ENCODE peak calls at places on chromosomes 5 and 9, in six cellular contexts. One of them, this sample, is unnamed.

GRCh38 chr5:83197326-83197725 is 120.0 kb downstream of the XRCC4 start:
- DNase-seq in SJSA1: no peak
- DNase-seq in CD8-positive, alpha-beta memory T cell: no peak
- DNase-seq in pancreas: no peak
- DNase-seq in psoas muscle: no peak
- DNase-seq in naive thymus-derived CD4-positive, alpha-beta T cell: no peak
- DNase-seq in this sample: no peak

GRCh38 chr5:10481241-10481932 is 39.7 kb downstream of the ROPN1L start:
- DNase-seq in SJSA1: no peak
- DNase-seq in CD8-positive, alpha-beta memory T cell: no peak
- DNase-seq in pancreas: no peak
- DNase-seq in psoas muscle: no peak
- DNase-seq in naive thymus-derived CD4-positive, alpha-beta T cell: no peak
- DNase-seq in this sample: no peak

GRCh38 chr9:4680750-4681149 is 1.4 kb downstream of the CDC37L1 start:
- DNase-seq in SJSA1: no peak
- DNase-seq in CD8-positive, alpha-beta memory T cell: no peak
- DNase-seq in pancreas: no peak
- DNase-seq in psoas muscle: no peak
- DNase-seq in naive thymus-derived CD4-positive, alpha-beta T cell: no peak
- DNase-seq in this sample: no peak

GRCh38 chr9:89811896-89812450 is 207.2 kb downstream of the GADD45G start:
- DNase-seq in SJSA1: no peak
- DNase-seq in CD8-positive, alpha-beta memory T cell: no peak
- DNase-seq in pancreas: no peak
- DNase-seq in psoas muscle: no peak
- DNase-seq in naive thymus-derived CD4-positive, alpha-beta T cell: no peak
- DNase-seq in this sample: peak; percentile 8

GRCh38 chr5:58330781-58331180 is 129.1 kb downstream of the PLK2 start:
- DNase-seq in SJSA1: no peak
- DNase-seq in CD8-positive, alpha-beta memory T cell: no peak
- DNase-seq in pancreas: no peak
- DNase-seq in psoas muscle: no peak
- DNase-seq in naive thymus-derived CD4-positive, alpha-beta T cell: no peak
- DNase-seq in this sample: no peak

GRCh38 chr9:73647560-73647959 is 495.9 kb downstream of the ANXA1 start:
- DNase-seq in SJSA1: no peak
- DNase-seq in CD8-positive, alpha-beta memory T cell: no peak
- DNase-seq in pancreas: no peak
- DNase-seq in psoas muscle: no peak
- DNase-seq in naive thymus-derived CD4-positive, alpha-beta T cell: no peak
- DNase-seq in this sample: no peak

GRCh38 chr5:55993013-55993412 is 1.8 kb downstream of the IL6ST start:
- DNase-seq in SJSA1: no peak
- DNase-seq in CD8-positive, alpha-beta memory T cell: no peak
- DNase-seq in pancreas: no peak
- DNase-seq in psoas muscle: no peak
- DNase-seq in naive thymus-derived CD4-positive, alpha-beta T cell: no peak
- DNase-seq in this sample: peak; percentile 29

GRCh38 chr9:71793386-71794105 is 25.2 kb upstream of the CEMIP2 start:
- DNase-seq in SJSA1: peak; percentile 42
- DNase-seq in CD8-positive, alpha-beta memory T cell: no peak
- DNase-seq in pancreas: no peak
- DNase-seq in psoas muscle: no peak
- DNase-seq in naive thymus-derived CD4-positive, alpha-beta T cell: no peak
- DNase-seq in this sample: no peak

GRCh38 chr5:108109059-108109458 is 272.8 kb downstream of the FBXL17 start:
- DNase-seq in SJSA1: no peak
- DNase-seq in CD8-positive, alpha-beta memory T cell: no peak
- DNase-seq in pancreas: no peak
- DNase-seq in psoas muscle: no peak
- DNase-seq in naive thymus-derived CD4-positive, alpha-beta T cell: no peak
- DNase-seq in this sample: no peak

GRCh38 chr9:132828201-132828770 is 49.8 kb downstream of the AK8 start:
- DNase-seq in SJSA1: no peak
- DNase-seq in CD8-positive, alpha-beta memory T cell: no peak
- DNase-seq in pancreas: no peak
- DNase-seq in psoas muscle: no peak
- DNase-seq in naive thymus-derived CD4-positive, alpha-beta T cell: no peak
- DNase-seq in this sample: no peak

GRCh38 chr5:87722286-87722685 is 309.6 kb upstream of the CCNH start:
- DNase-seq in SJSA1: peak; percentile 71
- DNase-seq in CD8-positive, alpha-beta memory T cell: no peak
- DNase-seq in pancreas: no peak
- DNase-seq in psoas muscle: no peak
- DNase-seq in naive thymus-derived CD4-positive, alpha-beta T cell: no peak
- DNase-seq in this sample: no peak

GRCh38 chr9:88161144-88161543 is 22.9 kb upstream of the SPATA31C2 start:
- DNase-seq in SJSA1: no peak
- DNase-seq in CD8-positive, alpha-beta memory T cell: no peak
- DNase-seq in pancreas: no peak
- DNase-seq in psoas muscle: no peak
- DNase-seq in naive thymus-derived CD4-positive, alpha-beta T cell: no peak
- DNase-seq in this sample: no peak

GRCh38 chr9:122197334-122197872 is 31.4 kb downstream of the LHX6 start:
- DNase-seq in SJSA1: no peak
- DNase-seq in CD8-positive, alpha-beta memory T cell: no peak
- DNase-seq in pancreas: no peak
- DNase-seq in psoas muscle: no peak
- DNase-seq in naive thymus-derived CD4-positive, alpha-beta T cell: no peak
- DNase-seq in this sample: no peak

GRCh38 chr9:12798066-12798770 is 23.4 kb downstream of the LURAP1L start:
- DNase-seq in SJSA1: no peak
- DNase-seq in CD8-positive, alpha-beta memory T cell: no peak
- DNase-seq in pancreas: no peak
- DNase-seq in psoas muscle: no peak
- DNase-seq in naive thymus-derived CD4-positive, alpha-beta T cell: no peak
- DNase-seq in this sample: no peak

GRCh38 chr9:72046593-72047456 is 13.6 kb downstream of the C9orf57 start:
- DNase-seq in SJSA1: no peak
- DNase-seq in CD8-positive, alpha-beta memory T cell: no peak
- DNase-seq in pancreas: no peak
- DNase-seq in psoas muscle: no peak
- DNase-seq in naive thymus-derived CD4-positive, alpha-beta T cell: no peak
- DNase-seq in this sample: no peak

GRCh38 chr5:144017119-144017518 is 153.3 kb downstream of the YIPF5 start:
- DNase-seq in SJSA1: no peak
- DNase-seq in CD8-positive, alpha-beta memory T cell: no peak
- DNase-seq in pancreas: no peak
- DNase-seq in psoas muscle: no peak
- DNase-seq in naive thymus-derived CD4-positive, alpha-beta T cell: no peak
- DNase-seq in this sample: no peak

GRCh38 chr9:38010918-38011704 is 57.9 kb downstream of the SHB start:
- DNase-seq in SJSA1: no peak
- DNase-seq in CD8-positive, alpha-beta memory T cell: no peak
- DNase-seq in pancreas: no peak
- DNase-seq in psoas muscle: no peak
- DNase-seq in naive thymus-derived CD4-positive, alpha-beta T cell: no peak
- DNase-seq in this sample: no peak

GRCh38 chr9:38009990-38010389 is 59.0 kb downstream of the SHB start:
- DNase-seq in SJSA1: no peak
- DNase-seq in CD8-positive, alpha-beta memory T cell: no peak
- DNase-seq in pancreas: no peak
- DNase-seq in psoas muscle: no peak
- DNase-seq in naive thymus-derived CD4-positive, alpha-beta T cell: no peak
- DNase-seq in this sample: no peak

GRCh38 chr9:38008168-38009034 is 60.6 kb downstream of the SHB start:
- DNase-seq in SJSA1: peak; percentile 79
- DNase-seq in CD8-positive, alpha-beta memory T cell: no peak
- DNase-seq in pancreas: no peak
- DNase-seq in psoas muscle: no peak
- DNase-seq in naive thymus-derived CD4-positive, alpha-beta T cell: no peak
- DNase-seq in this sample: no peak

GRCh38 chr9:38006981-38007380 is 62.0 kb downstream of the SHB start:
- DNase-seq in SJSA1: no peak
- DNase-seq in CD8-positive, alpha-beta memory T cell: no peak
- DNase-seq in pancreas: no peak
- DNase-seq in psoas muscle: no peak
- DNase-seq in naive thymus-derived CD4-positive, alpha-beta T cell: no peak
- DNase-seq in this sample: no peak

DNA sequence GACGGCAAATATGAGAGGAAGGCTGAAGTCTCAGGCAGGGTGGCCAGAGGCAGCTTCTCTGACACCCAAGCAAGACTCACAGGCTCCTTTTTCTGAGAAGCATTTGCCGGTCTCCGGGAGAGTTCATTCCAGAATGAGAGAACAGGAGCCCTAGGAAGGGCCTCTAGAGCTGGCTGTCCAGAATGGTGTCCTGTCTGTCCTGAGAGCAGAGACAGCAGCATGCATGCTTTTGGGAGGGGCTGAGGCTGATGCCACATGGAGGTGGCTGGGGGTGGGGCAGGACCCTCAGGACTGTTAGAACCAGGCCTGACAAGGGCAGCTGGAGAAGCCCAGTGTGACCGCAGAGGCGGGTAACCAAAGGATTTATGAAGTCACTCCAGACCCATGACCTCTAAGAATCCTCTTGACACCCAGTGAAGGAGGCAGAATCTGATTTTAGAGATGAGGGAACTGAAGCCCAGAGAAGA is 60.0 kb downstream of the SHB start:
- DNase-seq in SJSA1: no peak
- DNase-seq in CD8-positive, alpha-beta memory T cell: no peak
- DNase-seq in pancreas: no peak
- DNase-seq in psoas muscle: no peak
- DNase-seq in naive thymus-derived CD4-positive, alpha-beta T cell: no peak
- DNase-seq in this sample: no peak
- H3K4me1 ChIP-seq in SJSA1: peaks cover 38% of the 10 kb centered on the region
- H3K4me1 ChIP-seq in CD8-positive, alpha-beta memory T cell: peaks cover 13% of the 10 kb centered on the region
- H3K4me1 ChIP-seq in pancreas: peaks cover 7% of the 10 kb centered on the region
- H3K4me1 ChIP-seq in psoas muscle: peaks cover 12% of the 10 kb centered on the region
- H3K4me1 ChIP-seq in naive thymus-derived CD4-positive, alpha-beta T cell: no peaks in the 10 kb centered on the region
- H3K4me1 ChIP-seq in this sample: no peaks in the 10 kb centered on the region

GRCh38 chr5:131545856-131546255 is 89.2 kb downstream of the RAPGEF6 start:
- DNase-seq in SJSA1: no peak
- DNase-seq in CD8-positive, alpha-beta memory T cell: no peak
- DNase-seq in pancreas: no peak
- DNase-seq in psoas muscle: no peak
- DNase-seq in naive thymus-derived CD4-positive, alpha-beta T cell: no peak
- DNase-seq in this sample: no peak

GRCh38 chr5:131550606-131551005 is 84.4 kb downstream of the RAPGEF6 start:
- DNase-seq in SJSA1: no peak
- DNase-seq in CD8-positive, alpha-beta memory T cell: no peak
- DNase-seq in pancreas: no peak
- DNase-seq in psoas muscle: no peak
- DNase-seq in naive thymus-derived CD4-positive, alpha-beta T cell: no peak
- DNase-seq in this sample: no peak

GRCh38 chr5:131542723-131543122 is 92.3 kb downstream of the RAPGEF6 start:
- DNase-seq in SJSA1: no peak
- DNase-seq in CD8-positive, alpha-beta memory T cell: no peak
- DNase-seq in pancreas: no peak
- DNase-seq in psoas muscle: no peak
- DNase-seq in naive thymus-derived CD4-positive, alpha-beta T cell: no peak
- DNase-seq in this sample: no peak

DNA sequence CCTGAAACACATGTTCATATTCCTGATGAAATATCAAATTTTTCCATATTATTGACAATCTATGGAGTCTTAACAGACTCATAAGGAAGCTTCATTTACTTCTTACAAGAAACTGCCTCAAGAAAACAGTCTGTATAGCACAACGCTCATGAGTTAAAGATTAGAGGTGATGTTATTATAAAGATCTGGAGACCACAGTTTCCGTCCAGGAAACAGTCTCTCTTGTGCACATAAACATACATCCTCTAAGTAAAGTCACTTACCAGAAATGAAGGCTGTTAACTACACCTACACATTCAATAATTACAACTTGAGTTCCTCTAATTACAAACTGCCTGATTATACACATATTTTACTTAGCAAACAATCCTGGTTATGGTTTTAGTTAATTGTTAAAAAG is 86.8 kb downstream of the RAPGEF6 start:
- DNase-seq in SJSA1: no peak
- DNase-seq in CD8-positive, alpha-beta memory T cell: no peak
- DNase-seq in pancreas: no peak
- DNase-seq in psoas muscle: no peak
- DNase-seq in naive thymus-derived CD4-positive, alpha-beta T cell: peak; percentile 65
- DNase-seq in this sample: no peak
- H3K4me3 ChIP-seq in SJSA1: no peak overlapping the region
- H3K4me3 ChIP-seq in CD8-positive, alpha-beta memory T cell: peak overlapping the region; percentile 66
- H3K4me3 ChIP-seq in pancreas: no peak overlapping the region
- H3K4me3 ChIP-seq in psoas muscle: no peak overlapping the region
- H3K4me3 ChIP-seq in naive thymus-derived CD4-positive, alpha-beta T cell: peak overlapping the region; percentile 63
- H3K4me3 ChIP-seq in this sample: no peak overlapping the region

GRCh38 chr9:116166713-116167112 is 13.1 kb downstream of the PAPPA start:
- DNase-seq in SJSA1: no peak
- DNase-seq in CD8-positive, alpha-beta memory T cell: no peak
- DNase-seq in pancreas: no peak
- DNase-seq in psoas muscle: no peak
- DNase-seq in naive thymus-derived CD4-positive, alpha-beta T cell: no peak
- DNase-seq in this sample: no peak

GRCh38 chr9:116162241-116162781 is 8.7 kb downstream of the PAPPA start:
- DNase-seq in SJSA1: no peak
- DNase-seq in CD8-positive, alpha-beta memory T cell: no peak
- DNase-seq in pancreas: no peak
- DNase-seq in psoas muscle: no peak
- DNase-seq in naive thymus-derived CD4-positive, alpha-beta T cell: no peak
- DNase-seq in this sample: no peak

GRCh38 chr9:116160676-116161571 is 7.3 kb downstream of the PAPPA start:
- DNase-seq in SJSA1: no peak
- DNase-seq in CD8-positive, alpha-beta memory T cell: no peak
- DNase-seq in pancreas: no peak
- DNase-seq in psoas muscle: no peak
- DNase-seq in naive thymus-derived CD4-positive, alpha-beta T cell: no peak
- DNase-seq in this sample: no peak

GRCh38 chr9:116165912-116166311 is 12.3 kb downstream of the PAPPA start:
- DNase-seq in SJSA1: no peak
- DNase-seq in CD8-positive, alpha-beta memory T cell: no peak
- DNase-seq in pancreas: no peak
- DNase-seq in psoas muscle: no peak
- DNase-seq in naive thymus-derived CD4-positive, alpha-beta T cell: no peak
- DNase-seq in this sample: no peak

DNA sequence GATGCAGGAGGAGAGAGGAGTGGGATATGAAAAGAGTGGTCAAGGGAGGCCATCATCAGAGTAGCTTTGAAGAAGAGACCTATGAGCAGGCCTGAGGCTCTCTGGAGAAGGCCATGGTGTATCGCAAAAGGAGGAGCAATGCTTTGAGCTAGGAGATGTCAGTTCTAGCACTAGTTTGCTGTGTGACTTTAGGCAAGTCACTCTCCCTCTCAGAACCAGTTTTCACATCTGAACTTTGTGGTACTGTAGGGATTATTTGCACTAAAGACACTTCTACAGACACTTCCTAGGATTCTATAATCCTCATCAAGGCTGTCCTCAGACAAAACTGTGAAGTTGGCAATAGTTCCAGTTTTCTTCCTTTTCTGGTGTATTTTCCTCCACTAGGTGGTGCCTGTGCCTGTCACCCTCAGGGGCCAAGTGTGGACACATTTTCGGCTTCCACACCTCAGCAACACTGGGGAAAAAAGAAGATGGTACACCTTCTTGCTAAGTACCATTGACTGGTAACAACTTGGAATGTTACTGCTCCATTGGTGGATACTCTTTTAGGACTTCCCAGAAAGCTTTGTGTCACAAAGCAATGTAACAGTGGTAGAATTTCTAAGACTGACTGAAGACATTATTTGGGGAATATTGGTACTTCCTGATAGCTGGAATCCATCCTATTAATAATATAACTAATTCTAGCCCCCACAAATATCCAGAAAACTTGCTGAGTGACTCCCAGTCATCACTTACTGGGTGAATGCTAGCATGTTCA is 9.9 kb downstream of the PAPPA start:
- DNase-seq in SJSA1: no peak
- DNase-seq in CD8-positive, alpha-beta memory T cell: no peak
- DNase-seq in pancreas: no peak
- DNase-seq in psoas muscle: peak; percentile 41
- DNase-seq in naive thymus-derived CD4-positive, alpha-beta T cell: no peak
- DNase-seq in this sample: no peak
- H3K27ac ChIP-seq in SJSA1: no peak overlapping the region
- H3K27ac ChIP-seq in CD8-positive, alpha-beta memory T cell: no peak overlapping the region
- H3K27ac ChIP-seq in pancreas: no peak overlapping the region
- H3K27ac ChIP-seq in psoas muscle: no peak overlapping the region
- H3K27ac ChIP-seq in naive thymus-derived CD4-positive, alpha-beta T cell: no peak overlapping the region
- H3K27ac ChIP-seq in this sample: no peak overlapping the region

GRCh38 chr9:134357631-134358025 is 31.4 kb downstream of the RXRA start:
- DNase-seq in SJSA1: no peak
- DNase-seq in CD8-positive, alpha-beta memory T cell: no peak
- DNase-seq in pancreas: no peak
- DNase-seq in psoas muscle: no peak
- DNase-seq in naive thymus-derived CD4-positive, alpha-beta T cell: no peak
- DNase-seq in this sample: no peak
- H3K4me1 ChIP-seq in SJSA1: no peaks in the 10 kb centered on the region
- H3K4me1 ChIP-seq in CD8-positive, alpha-beta memory T cell: no peaks in the 10 kb centered on the region
- H3K4me1 ChIP-seq in pancreas: peaks cover 34% of the 10 kb centered on the region
- H3K4me1 ChIP-seq in psoas muscle: peaks cover 91% of the 10 kb centered on the region
- H3K4me1 ChIP-seq in naive thymus-derived CD4-positive, alpha-beta T cell: no peaks in the 10 kb centered on the region
- H3K4me1 ChIP-seq in this sample: no peaks in the 10 kb centered on the region